ENCODE peak calls at places on chromosomes 3 and 15, in ten cellular contexts. E is NCI-H2029 treated with DMSO at 0.1 percent for 48 hours; T is thyroid gland; L is iPS-NIHi11; J is cardiac muscle cell; Y is stimulated activated CD4-positive, alpha-beta T cell treated with anti-CD3 and anti-CD28 coated beads, Interleukin-1b, Interleukin-23, amount 100 ng/mL, for 48 hours; I is Peyer's patch; N is fibroblast of pulmonary artery; Q is kidney epithelial cell; M is esophagus muscularis mucosa. H is an unnamed sample.
A peak's percentile ranks its signal among the peaks of the same experiment; 100 is the strongest.

GRCh38 chr15:67117356-67117755 is 52.0 kb downstream of the SMAD3 start:
- DNase-seq in E (no peak), T (no peak), L (no peak), J (peak; percentile 82), Y (no peak), I (no peak), N (peak; percentile 78), Q (no peak), M (no peak), H (no peak)

GRCh38 chr3:116000315-116000714 is 377.0 kb downstream of the GAP43 start:
- DNase-seq in E (no peak), T (no peak), L (no peak), J (peak; percentile 71), Y (no peak), I (no peak), N (peak; percentile 84), Q (peak; percentile 98), M (no peak), H (peak; percentile 60)

GRCh38 chr3:127822166-127822835 is at the start of gene MGLL:
- DNase-seq in E (peak; percentile 25), T (peak; percentile 15), L (peak; percentile 48), J (peak; percentile 27), Y (no peak), I (peak; percentile 59), N (peak; percentile 32), Q (no peak), M (no peak), H (peak; percentile 35)

GRCh38 chr3:23389089-23389488 is 186.0 kb downstream of the UBE2E2 start:
- DNase-seq in E (peak; percentile 76), T (no peak), L (peak; percentile 31), J (no peak), Y (no peak), I (no peak), N (no peak), Q (no peak), M (no peak), H (no peak)

GRCh38 chr3:184300377-184300717 is 1.3 kb downstream of the PSMD2 start:
- DNase-seq in E (no peak), T (no peak), L (no peak), J (no peak), Y (no peak), I (no peak), N (no peak), Q (no peak), M (no peak), H (no peak)

GRCh38 chr3:67296039-67296892 is 298.2 kb downstream of the KBTBD8 start:
- DNase-seq in E (no peak), T (no peak), L (peak; percentile 68), J (no peak), Y (no peak), I (no peak), N (no peak), Q (peak; percentile 63), M (no peak), H (no peak)

GRCh38 chr15:23797747-23798157 is 110.6 kb upstream of the NDN start:
- DNase-seq in E (no peak), T (no peak), L (no peak), J (no peak), Y (no peak), I (no peak), N (no peak), Q (no peak), M (no peak), H (no peak)

GRCh38 chr15:81229596-81229995 is 32.9 kb downstream of the IL16 start:
- DNase-seq in E (no peak), T (peak; percentile 38), L (no peak), J (peak; percentile 5), Y (no peak), I (no peak), N (no peak), Q (no peak), M (no peak), H (no peak)

GRCh38 chr15:41746802-41747201 is 27.5 kb upstream of the MAPKBP1 start:
- DNase-seq in E (no peak), T (no peak), L (no peak), J (no peak), Y (no peak), I (no peak), N (peak; percentile 14), Q (no peak), M (no peak), H (no peak)

GRCh38 chr15:44670087-44670945 is 6.9 kb upstream of the SPG11 start:
- DNase-seq in E (no peak), T (peak; percentile 48), L (no peak), J (no peak), Y (no peak), I (no peak), N (no peak), Q (no peak), M (no peak), H (no peak)

GRCh38 chr15:85404922-85405293 is 24.5 kb downstream of the AKAP13 start:
- DNase-seq in E (no peak), T (no peak), L (no peak), J (no peak), Y (no peak), I (no peak), N (peak; percentile 73), Q (peak; percentile 34), M (no peak), H (no peak)

GRCh38 chr3:17054944-17055343 is 170.2 kb downstream of the PLCL2 start:
- DNase-seq in E (no peak), T (no peak), L (no peak), J (no peak), Y (no peak), I (no peak), N (no peak), Q (no peak), M (no peak), H (no peak)

GRCh38 chr3:61299343-61299742 is 48.1 kb upstream of the FHIT start:
- DNase-seq in E (no peak), T (no peak), L (peak; percentile 33), J (no peak), Y (no peak), I (no peak), N (no peak), Q (peak; percentile 71), M (no peak), H (no peak)

GRCh38 chr3:105957722-105958121 is 88.9 kb upstream of the CBLB start:
- DNase-seq in E (no peak), T (no peak), L (no peak), J (peak; percentile 33), Y (no peak), I (no peak), N (peak; percentile 50), Q (no peak), M (no peak), H (no peak)

GRCh38 chr3:61724183-61724582 is 162.8 kb downstream of the PTPRG start:
- DNase-seq in E (no peak), T (no peak), L (no peak), J (no peak), Y (no peak), I (no peak), N (no peak), Q (no peak), M (no peak), H (no peak)

GRCh38 chr3:37262816-37263393 is 88.5 kb upstream of the LRRFIP2 start:
- DNase-seq in E (no peak), T (no peak), L (no peak), J (no peak), Y (no peak), I (no peak), N (no peak), Q (no peak), M (no peak), H (no peak)

GRCh38 chr15:67720556-67721175 is 104.6 kb upstream of the SKOR1 start:
- DNase-seq in E (no peak), T (no peak), L (no peak), J (no peak), Y (no peak), I (no peak), N (no peak), Q (peak; percentile 7), M (no peak), H (no peak)

GRCh38 chr3:176906046-176906905 is 291.0 kb downstream of the TBL1XR1 start:
- DNase-seq in E (peak; percentile 86), T (peak; percentile 31), L (peak; percentile 38), J (peak; percentile 90), Y (no peak), I (no peak), N (peak; percentile 93), Q (peak; percentile 29), M (no peak), H (peak; percentile 60)

GRCh38 chr3:120875989-120876388 is 32.0 kb upstream of the STXBP5L start:
- DNase-seq in E (no peak), T (no peak), L (peak; percentile 11), J (peak; percentile 75), Y (no peak), I (no peak), N (peak; percentile 94), Q (no peak), M (no peak), H (no peak)

GRCh38 chr3:158765518-158766205 is 33.4 kb upstream of the RARRES1 start:
- DNase-seq in E (no peak), T (no peak), L (no peak), J (peak; percentile 56), Y (no peak), I (no peak), N (no peak), Q (no peak), M (peak; percentile 70), H (no peak)

GRCh38 chr3:73409405-73409804 is 215.3 kb downstream of the PDZRN3 start:
- DNase-seq in E (no peak), T (no peak), L (no peak), J (no peak), Y (no peak), I (no peak), N (peak; percentile 19), Q (no peak), M (no peak), H (no peak)

GRCh38 chr3:74443102-74443501 is 171.4 kb downstream of the CNTN3 start:
- DNase-seq in E (no peak), T (no peak), L (no peak), J (peak; percentile 21), Y (no peak), I (no peak), N (peak; percentile 53), Q (no peak), M (no peak), H (no peak)

GRCh38 chr3:127674099-127674792 is 1.5 kb downstream of the ABTB1 start:
- DNase-seq in E (no peak), T (no peak), L (no peak), J (no peak), Y (no peak), I (peak; percentile 44), N (no peak), Q (no peak), M (no peak), H (peak; percentile 49)

GRCh38 chr3:127074900-127075360 is 92.0 kb downstream of the PLXNA1 start:
- DNase-seq in E (peak; percentile 43), T (peak; percentile 92), L (peak; percentile 49), J (peak; percentile 65), Y (no peak), I (no peak), N (peak; percentile 58), Q (peak; percentile 42), M (no peak), H (no peak)

GRCh38 chr3:138638641-138639040 is 30.1 kb downstream of the FAIM start:
- DNase-seq in E (no peak), T (no peak), L (no peak), J (no peak), Y (no peak), I (no peak), N (no peak), Q (no peak), M (no peak), H (no peak)

GRCh38 chr15:100692259-100692658 is 89.9 kb downstream of the ASB7 start:
- DNase-seq in E (no peak), T (no peak), L (no peak), J (no peak), Y (no peak), I (no peak), N (peak; percentile 45), Q (no peak), M (no peak), H (no peak)

GRCh38 chr3:118548434-118548833 is 486.2 kb downstream of the IGSF11 start:
- DNase-seq in E (no peak), T (no peak), L (no peak), J (no peak), Y (no peak), I (no peak), N (peak; percentile 26), Q (no peak), M (no peak), H (no peak)

GRCh38 chr15:29942548-29942947 is 120.3 kb upstream of the TJP1 start:
- DNase-seq in E (no peak), T (peak; percentile 44), L (no peak), J (no peak), Y (no peak), I (no peak), N (no peak), Q (no peak), M (no peak), H (no peak)